ENCODE peak calls at places on chromosomes 3 and 15, in eight cellular contexts. H, Q, V, G, R, U, L and F are unnamed samples.

GRCh38 chr3:157174265-157174615 is 14.3 kb upstream of the CCNL1 start:
- DNase-seq in V (no peak), L (no peak), G (no peak), R (no peak), U (peak), Q (no peak), H (no peak), F (no peak)

GRCh38 chr15:51861557-51862350 is 32.3 kb downstream of the TMOD3 start:
- DNase-seq in L (no peak), G (no peak), U (no peak), V (no peak), Q (no peak), R (no peak), H (no peak), F (no peak)

GRCh38 chr3:28906561-28907310 is 374.1 kb upstream of the RBMS3 start:
- DNase-seq in G (no peak), Q (no peak), L (no peak), R (no peak), U (no peak), V (no peak), H (no peak), F (no peak)

GRCh38 chr3:127384717-127385539 is 97.1 kb upstream of the PRR20G start:
- DNase-seq in Q (no peak), U (no peak), V (no peak), G (no peak), L (no peak), R (no peak), H (no peak), F (no peak)

GRCh38 chr15:99744142-99744541 is 10.9 kb upstream of the LYSMD4 start:
- DNase-seq in H (no peak), G (no peak), U (no peak), R (no peak), L (no peak), V (no peak), Q (no peak), F (no peak)

GRCh38 chr3:194638991-194639605 is 5.9 kb upstream of the TMEM44 start:
- DNase-seq in H (no peak), G (no peak), V (no peak), Q (no peak), U (no peak), L (no peak), R (no peak), F (no peak)

GRCh38 chr3:87167634-87168456 is 59.3 kb upstream of the CHMP2B start:
- DNase-seq in U (peak), L (peak), V (no peak), G (peak), R (peak), Q (peak), H (peak), F (peak)

GRCh38 chr3:3907023-3907422 is 107.8 kb downstream of the LRRN1 start:
- DNase-seq in L (no peak), U (no peak), G (no peak), V (no peak), R (no peak), Q (no peak), H (no peak), F (no peak)

GRCh38 chr15:90234519-90234988 is 545 bp downstream of the GDPGP1 start:
- DNase-seq in H (no peak), V (no peak), G (no peak), Q (peak), L (no peak), U (no peak), R (peak), F (no peak)

GRCh38 chr3:5080779-5081550 is 41.1 kb upstream of the ARL8B start:
- DNase-seq in V (no peak), R (no peak), G (no peak), U (no peak), Q (no peak), H (no peak), L (no peak), F (no peak)

GRCh38 chr3:24986635-24987034 is 441.4 kb upstream of the RARB start:
- DNase-seq in H (peak), G (no peak), V (no peak), L (no peak), U (no peak), R (no peak), Q (no peak), F (no peak)

GRCh38 chr15:76994971-76995945 is at the start of gene PSTPIP1:
- DNase-seq in V (peak), G (no peak), Q (no peak), H (peak), R (no peak), L (no peak), U (no peak), F (no peak)
- H3K4me3 ChIP-seq in V (peak), G (no peak), Q (no peak), H (no peak), R (no peak), L (no peak), U (no peak), F (no peak)

GRCh38 chr15:41659190-41659589 is 1.0 kb upstream of the MGA start:
- DNase-seq in G (no peak), L (no peak), H (no peak), V (no peak), R (no peak), Q (no peak), U (no peak), F (no peak)
- H3K4me3 ChIP-seq in G (no peak), L (no peak), H (peak), V (no peak), R (no peak), Q (no peak), U (no peak), F (no peak)

GRCh38 chr3:16239776-16240175 is 25.0 kb downstream of the DPH3 start:
- DNase-seq in R (peak), V (no peak), Q (no peak), H (no peak), L (no peak), U (no peak), G (no peak), F (no peak)

GRCh38 chr3:16241225-16241624 is 23.5 kb downstream of the DPH3 start:
- DNase-seq in R (no peak), Q (no peak), L (no peak), U (no peak), V (no peak), H (no peak), G (no peak), F (no peak)

GRCh38 chr3:16240229-16241023 is 24.3 kb downstream of the DPH3 start:
- DNase-seq in U (peak), G (peak), V (no peak), H (no peak), R (peak), L (no peak), Q (peak), F (peak)

GRCh38 chr3:16243706-16244490 is 20.8 kb downstream of the DPH3 start:
- DNase-seq in V (no peak), H (no peak), G (no peak), Q (peak), U (peak), L (no peak), R (peak), F (peak)

DNA sequence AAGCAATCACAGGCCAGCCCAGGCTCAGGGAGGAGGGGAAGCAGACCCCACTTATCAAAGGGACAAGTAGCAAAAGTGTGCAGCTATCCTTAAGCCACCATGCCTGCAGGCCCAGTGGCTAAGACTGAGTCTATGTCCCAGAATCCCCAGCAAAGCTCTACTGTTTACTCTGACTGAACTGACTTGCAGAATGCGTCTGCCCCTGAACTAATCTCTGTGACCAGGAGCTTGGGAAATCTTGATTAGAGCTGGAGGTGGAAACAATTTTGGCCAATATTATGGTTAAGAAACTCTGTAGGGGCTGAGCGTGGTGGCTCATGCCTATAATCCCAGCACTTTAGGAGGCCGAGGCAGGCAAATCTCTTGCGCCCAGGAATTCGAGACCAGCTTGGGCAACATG is 22.6 kb downstream of the DPH3 start:
- DNase-seq in V (no peak), L (no peak), R (no peak), Q (no peak), U (no peak), H (no peak), G (no peak), F (no peak)
- H3K4me3 ChIP-seq in V (no peak), L (no peak), R (no peak), Q (no peak), U (no peak), H (no peak), G (no peak), F (no peak)

DNA sequence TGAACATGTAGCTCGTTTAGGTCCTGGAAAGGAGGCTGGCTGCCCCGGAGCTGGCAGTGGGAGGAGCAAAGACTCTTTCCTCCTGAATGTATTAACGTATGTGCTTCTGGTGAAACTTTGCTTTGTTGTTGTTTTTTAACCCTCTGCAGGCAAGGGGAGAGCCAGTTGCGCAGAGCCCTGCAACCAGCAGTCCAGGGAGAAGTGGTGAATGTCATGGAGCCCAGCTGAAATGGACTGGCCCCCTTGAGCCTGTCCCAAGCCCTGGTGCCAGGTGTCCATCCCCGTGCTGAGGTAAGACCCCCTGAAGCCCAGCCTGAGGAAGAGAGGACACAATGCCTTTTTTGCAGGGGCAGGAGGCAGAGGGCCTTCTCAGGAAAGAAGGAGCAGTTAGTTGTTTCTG is 33.3 kb downstream of the ST6GAL1 start:
- DNase-seq in H (no peak), U (no peak), G (no peak), V (no peak), R (no peak), Q (no peak), L (no peak), F (no peak)
- H3K4me3 ChIP-seq in H (no peak), U (no peak), G (no peak), V (no peak), R (no peak), Q (no peak), L (no peak), F (no peak)

DNA sequence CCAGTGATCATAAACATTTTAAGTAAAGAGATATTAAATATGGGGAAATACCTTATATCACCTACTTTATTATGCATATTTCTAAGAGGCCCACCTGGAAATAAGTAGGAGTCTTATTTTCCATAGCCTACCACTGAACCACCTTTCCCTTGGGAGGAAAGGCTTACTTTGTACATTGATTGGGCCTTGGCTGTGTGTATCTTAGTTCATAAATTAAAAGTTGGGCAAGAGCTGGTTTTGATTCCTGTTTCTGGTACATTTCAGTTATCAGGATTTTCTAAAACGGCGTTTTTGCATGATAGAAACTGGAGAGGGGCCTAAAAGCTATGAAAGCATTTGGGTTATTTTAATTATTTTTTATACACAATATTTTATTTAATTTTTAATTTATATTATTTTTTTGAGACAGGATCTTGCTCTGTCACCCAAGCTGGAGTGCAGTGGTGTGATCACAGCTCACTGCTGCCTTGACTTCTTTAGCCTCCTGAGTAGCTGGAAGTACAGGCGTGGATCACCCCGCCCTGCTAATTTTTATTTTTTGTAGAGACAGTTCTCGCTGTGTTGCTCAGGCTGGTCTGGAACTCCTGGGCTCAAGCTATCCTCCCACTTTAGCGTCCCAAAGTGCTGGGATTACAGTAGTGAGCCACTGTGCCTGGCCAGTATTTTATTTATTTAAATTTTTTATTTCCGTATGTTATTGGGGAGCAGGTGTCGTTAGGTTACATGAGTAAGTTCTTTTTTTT is 2.6 kb downstream of the GMPS start:
- DNase-seq in V (no peak), G (no peak), H (no peak), R (no peak), U (no peak), Q (no peak), L (no peak), F (no peak)
- H3K4me3 ChIP-seq in V (no peak), G (peak), H (no peak), R (no peak), U (no peak), Q (no peak), L (peak), F (no peak)